ENCODE peak calls at places on chromosome 6, in five cellular contexts. One of them, this sample, is unnamed.

GRCh38 chr6:42368156-42368555 is 83.6 kb downstream of the TRERF1 start:
- DNase-seq in right lobe of liver: no peak
- DNase-seq in esophagus muscularis mucosa: no peak
- DNase-seq in heart right ventricle: no peak
- DNase-seq in CD8-positive, alpha-beta T cell: peak; percentile 47
- DNase-seq in this sample: peak; percentile 39

GRCh38 chr6:136030131-136030530 is 178.6 kb downstream of the PDE7B start:
- DNase-seq in esophagus muscularis mucosa: peak; percentile 24
- DNase-seq in heart right ventricle: no peak
- DNase-seq in right lobe of liver: no peak
- DNase-seq in CD8-positive, alpha-beta T cell: no peak
- DNase-seq in this sample: no peak

GRCh38 chr6:7165736-7166296 is 58.1 kb downstream of the RREB1 start:
- DNase-seq in CD8-positive, alpha-beta T cell: no peak
- DNase-seq in heart right ventricle: no peak
- DNase-seq in right lobe of liver: no peak
- DNase-seq in esophagus muscularis mucosa: no peak
- DNase-seq in this sample: no peak

GRCh38 chr6:99614430-99615161 is 8.0 kb downstream of the PRDM13 start:
- DNase-seq in heart right ventricle: no peak
- DNase-seq in esophagus muscularis mucosa: no peak
- DNase-seq in right lobe of liver: no peak
- DNase-seq in CD8-positive, alpha-beta T cell: no peak
- DNase-seq in this sample: no peak

GRCh38 chr6:118871331-118871730 is 22.6 kb upstream of the ASF1A start:
- DNase-seq in CD8-positive, alpha-beta T cell: no peak
- DNase-seq in right lobe of liver: no peak
- DNase-seq in heart right ventricle: no peak
- DNase-seq in esophagus muscularis mucosa: no peak
- DNase-seq in this sample: no peak

GRCh38 chr6:118641042-118641441 is 10.3 kb downstream of the CEP85L start:
- DNase-seq in CD8-positive, alpha-beta T cell: no peak
- DNase-seq in heart right ventricle: no peak
- DNase-seq in right lobe of liver: no peak
- DNase-seq in esophagus muscularis mucosa: no peak
- DNase-seq in this sample: no peak

GRCh38 chr6:134249759-134250602 is 67.9 kb downstream of the SGK1 start:
- DNase-seq in CD8-positive, alpha-beta T cell: no peak
- DNase-seq in esophagus muscularis mucosa: no peak
- DNase-seq in heart right ventricle: no peak
- DNase-seq in right lobe of liver: no peak
- DNase-seq in this sample: peak; percentile 47

GRCh38 chr6:43687437-43688347 is at the start of gene MRPS18A:
- DNase-seq in heart right ventricle: peak; percentile 84
- DNase-seq in right lobe of liver: peak; percentile 88
- DNase-seq in CD8-positive, alpha-beta T cell: peak; percentile 67
- DNase-seq in esophagus muscularis mucosa: peak; percentile 94
- DNase-seq in this sample: peak; percentile 81

GRCh38 chr6:125004198-125004597 is 42.0 kb downstream of the RNF217 start:
- DNase-seq in esophagus muscularis mucosa: no peak
- DNase-seq in CD8-positive, alpha-beta T cell: no peak
- DNase-seq in heart right ventricle: peak; percentile 45
- DNase-seq in right lobe of liver: no peak
- DNase-seq in this sample: no peak

GRCh38 chr6:13398421-13398994 is 70.2 kb upstream of the TBC1D7 start:
- DNase-seq in CD8-positive, alpha-beta T cell: no peak
- DNase-seq in esophagus muscularis mucosa: no peak
- DNase-seq in right lobe of liver: no peak
- DNase-seq in heart right ventricle: no peak
- DNase-seq in this sample: no peak

GRCh38 chr6:14450133-14451040 is 332.8 kb downstream of the CD83 start:
- DNase-seq in right lobe of liver: no peak
- DNase-seq in CD8-positive, alpha-beta T cell: no peak
- DNase-seq in esophagus muscularis mucosa: no peak
- DNase-seq in heart right ventricle: no peak
- DNase-seq in this sample: no peak

GRCh38 chr6:73653571-73654424 is at the start of gene SLC17A5:
- DNase-seq in CD8-positive, alpha-beta T cell: peak; percentile 81
- DNase-seq in heart right ventricle: peak; percentile 95
- DNase-seq in esophagus muscularis mucosa: peak; percentile 98
- DNase-seq in right lobe of liver: peak; percentile 97
- DNase-seq in this sample: peak; percentile 94

GRCh38 chr6:118280210-118280609 is 267.9 kb upstream of the PLN start:
- DNase-seq in CD8-positive, alpha-beta T cell: no peak
- DNase-seq in esophagus muscularis mucosa: no peak
- DNase-seq in right lobe of liver: no peak
- DNase-seq in heart right ventricle: no peak
- DNase-seq in this sample: no peak

GRCh38 chr6:106069478-106069877 is 16.7 kb upstream of the PRDM1 start:
- DNase-seq in CD8-positive, alpha-beta T cell: no peak
- DNase-seq in right lobe of liver: no peak
- DNase-seq in heart right ventricle: peak; percentile 30
- DNase-seq in esophagus muscularis mucosa: peak; percentile 92
- DNase-seq in this sample: peak; percentile 15

GRCh38 chr6:87747646-87748045 is 45.6 kb upstream of the AKIRIN2 start:
- DNase-seq in CD8-positive, alpha-beta T cell: no peak
- DNase-seq in esophagus muscularis mucosa: no peak
- DNase-seq in right lobe of liver: no peak
- DNase-seq in heart right ventricle: no peak
- DNase-seq in this sample: no peak

GRCh38 chr6:2103644-2104523 is 141.5 kb downstream of the GMDS start:
- DNase-seq in right lobe of liver: peak; percentile 61
- DNase-seq in CD8-positive, alpha-beta T cell: no peak
- DNase-seq in esophagus muscularis mucosa: no peak
- DNase-seq in heart right ventricle: no peak
- DNase-seq in this sample: no peak

GRCh38 chr6:117440558-117441525 is 15.1 kb upstream of the ROS1 start:
- DNase-seq in esophagus muscularis mucosa: no peak
- DNase-seq in right lobe of liver: no peak
- DNase-seq in heart right ventricle: no peak
- DNase-seq in CD8-positive, alpha-beta T cell: no peak
- DNase-seq in this sample: no peak

GRCh38 chr6:21823371-21823770 is 229.8 kb downstream of the SOX4 start:
- DNase-seq in heart right ventricle: no peak
- DNase-seq in esophagus muscularis mucosa: no peak
- DNase-seq in right lobe of liver: no peak
- DNase-seq in CD8-positive, alpha-beta T cell: no peak
- DNase-seq in this sample: no peak

GRCh38 chr6:147648936-147649335 is 140.4 kb downstream of the SAMD5 start:
- DNase-seq in right lobe of liver: no peak
- DNase-seq in heart right ventricle: no peak
- DNase-seq in CD8-positive, alpha-beta T cell: no peak
- DNase-seq in esophagus muscularis mucosa: no peak
- DNase-seq in this sample: no peak

GRCh38 chr6:167706313-167707109 is 120.2 kb upstream of the AFDN start:
- DNase-seq in CD8-positive, alpha-beta T cell: peak; percentile 35
- DNase-seq in right lobe of liver: no peak
- DNase-seq in esophagus muscularis mucosa: no peak
- DNase-seq in heart right ventricle: no peak
- DNase-seq in this sample: no peak

GRCh38 chr6:2739335-2739734 is 11.4 kb downstream of the MYLK4 start:
- DNase-seq in CD8-positive, alpha-beta T cell: no peak
- DNase-seq in esophagus muscularis mucosa: no peak
- DNase-seq in right lobe of liver: no peak
- DNase-seq in heart right ventricle: no peak
- DNase-seq in this sample: no peak

GRCh38 chr6:106788761-106789160 is 159.4 kb downstream of the QRSL1 start:
- DNase-seq in heart right ventricle: no peak
- DNase-seq in CD8-positive, alpha-beta T cell: no peak
- DNase-seq in right lobe of liver: no peak
- DNase-seq in esophagus muscularis mucosa: no peak
- DNase-seq in this sample: no peak

GRCh38 chr6:25377672-25378071 is 98.5 kb downstream of the CARMIL1 start:
- DNase-seq in right lobe of liver: no peak
- DNase-seq in esophagus muscularis mucosa: peak; percentile 45
- DNase-seq in heart right ventricle: no peak
- DNase-seq in CD8-positive, alpha-beta T cell: no peak
- DNase-seq in this sample: no peak

GRCh38 chr6:154399097-154399496 is 42.5 kb upstream of the IPCEF1 start:
- DNase-seq in heart right ventricle: no peak
- DNase-seq in esophagus muscularis mucosa: no peak
- DNase-seq in right lobe of liver: no peak
- DNase-seq in CD8-positive, alpha-beta T cell: no peak
- DNase-seq in this sample: no peak

GRCh38 chr6:107658920-107659879 is 164.9 kb downstream of the SCML4 start:
- DNase-seq in CD8-positive, alpha-beta T cell: no peak
- DNase-seq in heart right ventricle: no peak
- DNase-seq in esophagus muscularis mucosa: no peak
- DNase-seq in right lobe of liver: no peak
- DNase-seq in this sample: no peak

GRCh38 chr6:138293428-138293827 is 75.1 kb upstream of the PBOV1 start:
- DNase-seq in esophagus muscularis mucosa: peak; percentile 62
- DNase-seq in right lobe of liver: no peak
- DNase-seq in heart right ventricle: no peak
- DNase-seq in CD8-positive, alpha-beta T cell: no peak
- DNase-seq in this sample: no peak

GRCh38 chr6:16222826-16223225 is 15.6 kb upstream of the GMPR start:
- DNase-seq in esophagus muscularis mucosa: no peak
- DNase-seq in heart right ventricle: no peak
- DNase-seq in CD8-positive, alpha-beta T cell: no peak
- DNase-seq in right lobe of liver: no peak
- DNase-seq in this sample: peak; percentile 39

GRCh38 chr6:104537185-104537584 is 322.5 kb downstream of the HACE1 start:
- DNase-seq in right lobe of liver: no peak
- DNase-seq in CD8-positive, alpha-beta T cell: no peak
- DNase-seq in heart right ventricle: no peak
- DNase-seq in esophagus muscularis mucosa: no peak
- DNase-seq in this sample: no peak

GRCh38 chr6:21738180-21739094 is 144.9 kb downstream of the SOX4 start:
- DNase-seq in right lobe of liver: peak; percentile 77
- DNase-seq in CD8-positive, alpha-beta T cell: no peak
- DNase-seq in esophagus muscularis mucosa: peak; percentile 62
- DNase-seq in heart right ventricle: no peak
- DNase-seq in this sample: no peak

GRCh38 chr6:160253714-160254113 is 4.9 kb downstream of the SLC22A2 start:
- DNase-seq in CD8-positive, alpha-beta T cell: no peak
- DNase-seq in heart right ventricle: no peak
- DNase-seq in esophagus muscularis mucosa: no peak
- DNase-seq in right lobe of liver: no peak
- DNase-seq in this sample: no peak

GRCh38 chr6:180295-180694 is 112.0 kb upstream of the DUSP22 start:
- DNase-seq in esophagus muscularis mucosa: no peak
- DNase-seq in CD8-positive, alpha-beta T cell: no peak
- DNase-seq in right lobe of liver: no peak
- DNase-seq in heart right ventricle: no peak
- DNase-seq in this sample: no peak

GRCh38 chr6:73088138-73088813 is 137.0 kb downstream of the KHDC1L start:
- DNase-seq in esophagus muscularis mucosa: no peak
- DNase-seq in heart right ventricle: no peak
- DNase-seq in CD8-positive, alpha-beta T cell: no peak
- DNase-seq in right lobe of liver: no peak
- DNase-seq in this sample: no peak

GRCh38 chr6:135576055-135576454 is 78.5 kb upstream of the AHI1 start:
- DNase-seq in CD8-positive, alpha-beta T cell: no peak
- DNase-seq in heart right ventricle: no peak
- DNase-seq in esophagus muscularis mucosa: no peak
- DNase-seq in right lobe of liver: no peak
- DNase-seq in this sample: no peak

GRCh38 chr6:136344420-136344819 is 54.8 kb upstream of the BCLAF1 start:
- DNase-seq in right lobe of liver: no peak
- DNase-seq in CD8-positive, alpha-beta T cell: no peak
- DNase-seq in heart right ventricle: no peak
- DNase-seq in esophagus muscularis mucosa: no peak
- DNase-seq in this sample: no peak

GRCh38 chr6:168116975-168117899 is 38.2 kb upstream of the FRMD1 start:
- DNase-seq in right lobe of liver: no peak
- DNase-seq in esophagus muscularis mucosa: no peak
- DNase-seq in CD8-positive, alpha-beta T cell: no peak
- DNase-seq in heart right ventricle: no peak
- DNase-seq in this sample: peak; percentile 1

DNA sequence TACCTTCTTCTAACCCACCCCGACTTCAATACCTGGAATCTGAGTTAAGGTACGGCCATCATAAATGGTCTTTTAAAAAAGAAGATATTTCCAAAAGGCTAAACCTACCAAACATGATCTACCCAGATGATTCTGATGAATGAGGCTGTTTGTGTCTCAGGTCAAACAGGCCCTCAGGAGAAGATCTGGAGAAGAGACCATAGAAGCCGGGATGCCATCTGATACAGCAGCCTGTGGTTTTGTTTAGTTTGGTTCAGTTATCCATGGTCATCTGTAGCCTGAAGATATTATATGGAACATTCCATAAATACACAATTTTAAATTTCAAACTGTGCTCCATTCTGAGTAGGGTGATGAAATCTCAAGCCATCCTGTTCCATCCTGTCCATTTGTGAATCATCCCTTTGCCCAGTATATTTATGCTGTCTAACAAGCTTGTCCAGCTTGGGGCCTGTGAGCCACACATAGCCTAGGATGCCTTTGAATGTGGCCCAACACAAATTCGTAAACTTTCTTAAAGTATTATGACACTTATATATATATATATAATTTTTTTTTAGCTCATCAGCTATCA is 4.0 kb upstream of the CAP2 start:
- DNase-seq in CD8-positive, alpha-beta T cell: no peak
- DNase-seq in heart right ventricle: no peak
- DNase-seq in esophagus muscularis mucosa: no peak
- DNase-seq in right lobe of liver: no peak
- DNase-seq in this sample: no peak
- TF ChIP-seq CTCF in CD8-positive, alpha-beta T cell: no peak
- TF ChIP-seq CTCF in heart right ventricle: no peak
- TF ChIP-seq CTCF in esophagus muscularis mucosa: no peak
- TF ChIP-seq CTCF in right lobe of liver: no peak
- TF ChIP-seq CTCF in this sample: no peak

GRCh38 chr6:32151885-32152311 is at the start of gene PRRT1:
- DNase-seq in esophagus muscularis mucosa: no peak
- DNase-seq in CD8-positive, alpha-beta T cell: no peak
- DNase-seq in heart right ventricle: no peak
- DNase-seq in right lobe of liver: no peak
- DNase-seq in this sample: no peak
- H3K4me3 ChIP-seq in esophagus muscularis mucosa: peak within 1 kb of the TSS; percentile 84
- H3K4me3 ChIP-seq in CD8-positive, alpha-beta T cell: peak within 1 kb of the TSS; percentile 54
- H3K4me3 ChIP-seq in heart right ventricle: peak within 1 kb of the TSS; percentile 58
- H3K4me3 ChIP-seq in right lobe of liver: no peak within 1 kb of the TSS
- H3K4me3 ChIP-seq in this sample: no peak within 1 kb of the TSS

GRCh38 chr6:163087981-163088380 is 326.5 kb upstream of the QKI start:
- DNase-seq in heart right ventricle: no peak
- DNase-seq in esophagus muscularis mucosa: no peak
- DNase-seq in CD8-positive, alpha-beta T cell: no peak
- DNase-seq in right lobe of liver: no peak
- DNase-seq in this sample: no peak
- H3K27ac ChIP-seq in heart right ventricle: peak overlapping the region; percentile 42
- H3K27ac ChIP-seq in esophagus muscularis mucosa: no peak overlapping the region
- H3K27ac ChIP-seq in CD8-positive, alpha-beta T cell: no peak overlapping the region
- H3K27ac ChIP-seq in right lobe of liver: no peak overlapping the region
- H3K27ac ChIP-seq in this sample: no peak overlapping the region

GRCh38 chr6:8990075-8990474 is 554.7 kb upstream of the SLC35B3 start:
- DNase-seq in right lobe of liver: no peak
- DNase-seq in esophagus muscularis mucosa: no peak
- DNase-seq in CD8-positive, alpha-beta T cell: no peak
- DNase-seq in heart right ventricle: no peak
- DNase-seq in this sample: no peak
- TF ChIP-seq CTCF in right lobe of liver: no peak
- TF ChIP-seq CTCF in esophagus muscularis mucosa: no peak
- TF ChIP-seq CTCF in CD8-positive, alpha-beta T cell: no peak
- TF ChIP-seq CTCF in heart right ventricle: no peak
- TF ChIP-seq CTCF in this sample: no peak